ENCODE peak calls at places on chromosomes 6 and 20, in seven cellular contexts. One of them, this sample, is unnamed.

GRCh38 chr6:119626884-119627619 is 277.5 kb upstream of the MAN1A1 start:
- DNase-seq in AG09309: no peak
- DNase-seq in left lung: no peak
- DNase-seq in fibroblast of pulmonary artery: no peak
- DNase-seq in GM23248: peak
- DNase-seq in colonic mucosa: no peak
- DNase-seq in heart right ventricle: no peak
- DNase-seq in this sample: no peak

GRCh38 chr20:54221996-54222890 is 14.4 kb downstream of the PFDN4 start:
- DNase-seq in heart right ventricle: no peak
- DNase-seq in GM23248: peak
- DNase-seq in colonic mucosa: no peak
- DNase-seq in AG09309: no peak
- DNase-seq in left lung: no peak
- DNase-seq in fibroblast of pulmonary artery: no peak
- DNase-seq in this sample: no peak

GRCh38 chr20:61253264-61253639 is 1.2 kb downstream of the CDH4 start:
- DNase-seq in fibroblast of pulmonary artery: peak
- DNase-seq in AG09309: no peak
- DNase-seq in colonic mucosa: no peak
- DNase-seq in heart right ventricle: no peak
- DNase-seq in GM23248: peak
- DNase-seq in left lung: no peak
- DNase-seq in this sample: peak

GRCh38 chr20:6074145-6074561 is 20.3 kb upstream of the LRRN4 start:
- DNase-seq in AG09309: no peak
- DNase-seq in fibroblast of pulmonary artery: peak
- DNase-seq in colonic mucosa: no peak
- DNase-seq in left lung: no peak
- DNase-seq in heart right ventricle: peak
- DNase-seq in GM23248: no peak
- DNase-seq in this sample: peak

GRCh38 chr6:110813813-110814487 is 1.3 kb downstream of the CDK19 start:
- DNase-seq in GM23248: no peak
- DNase-seq in colonic mucosa: peak
- DNase-seq in AG09309: no peak
- DNase-seq in fibroblast of pulmonary artery: no peak
- DNase-seq in heart right ventricle: no peak
- DNase-seq in left lung: no peak
- DNase-seq in this sample: no peak

GRCh38 chr20:44057698-44058675 is 129.0 kb downstream of the JPH2 start:
- DNase-seq in AG09309: peak
- DNase-seq in colonic mucosa: no peak
- DNase-seq in left lung: no peak
- DNase-seq in GM23248: peak
- DNase-seq in fibroblast of pulmonary artery: peak
- DNase-seq in heart right ventricle: no peak
- DNase-seq in this sample: no peak

GRCh38 chr20:49387606-49387939 is 94.9 kb downstream of the KCNB1 start:
- DNase-seq in heart right ventricle: no peak
- DNase-seq in GM23248: no peak
- DNase-seq in fibroblast of pulmonary artery: no peak
- DNase-seq in colonic mucosa: no peak
- DNase-seq in AG09309: no peak
- DNase-seq in left lung: no peak
- DNase-seq in this sample: no peak

GRCh38 chr6:40308533-40309306 is 278.4 kb downstream of the LRFN2 start:
- DNase-seq in left lung: peak
- DNase-seq in heart right ventricle: peak
- DNase-seq in AG09309: no peak
- DNase-seq in colonic mucosa: peak
- DNase-seq in fibroblast of pulmonary artery: peak
- DNase-seq in GM23248: peak
- DNase-seq in this sample: peak

GRCh38 chr20:46117704-46118467 is at the start of gene CD40:
- DNase-seq in heart right ventricle: peak
- DNase-seq in fibroblast of pulmonary artery: peak
- DNase-seq in left lung: peak
- DNase-seq in colonic mucosa: peak
- DNase-seq in AG09309: no peak
- DNase-seq in GM23248: peak
- DNase-seq in this sample: peak

GRCh38 chr6:160793652-160794051 is 91.6 kb downstream of the PLG start:
- DNase-seq in heart right ventricle: no peak
- DNase-seq in AG09309: no peak
- DNase-seq in left lung: no peak
- DNase-seq in fibroblast of pulmonary artery: no peak
- DNase-seq in colonic mucosa: no peak
- DNase-seq in GM23248: no peak
- DNase-seq in this sample: no peak

GRCh38 chr6:51472745-51473483 is 614.5 kb downstream of the PKHD1 start:
- DNase-seq in AG09309: no peak
- DNase-seq in left lung: no peak
- DNase-seq in colonic mucosa: peak
- DNase-seq in GM23248: no peak
- DNase-seq in heart right ventricle: no peak
- DNase-seq in fibroblast of pulmonary artery: no peak
- DNase-seq in this sample: no peak

GRCh38 chr6:101608724-101609123 is 215.2 kb downstream of the GRIK2 start:
- DNase-seq in heart right ventricle: no peak
- DNase-seq in left lung: no peak
- DNase-seq in GM23248: no peak
- DNase-seq in fibroblast of pulmonary artery: no peak
- DNase-seq in colonic mucosa: no peak
- DNase-seq in AG09309: no peak
- DNase-seq in this sample: no peak

GRCh38 chr6:34138924-34139323 is 7.0 kb downstream of the GRM4 start:
- DNase-seq in heart right ventricle: no peak
- DNase-seq in fibroblast of pulmonary artery: no peak
- DNase-seq in colonic mucosa: no peak
- DNase-seq in left lung: no peak
- DNase-seq in GM23248: no peak
- DNase-seq in AG09309: no peak
- DNase-seq in this sample: no peak

GRCh38 chr6:134621858-134622257 is 303.9 kb upstream of the SGK1 start:
- DNase-seq in colonic mucosa: no peak
- DNase-seq in fibroblast of pulmonary artery: no peak
- DNase-seq in AG09309: no peak
- DNase-seq in left lung: no peak
- DNase-seq in heart right ventricle: no peak
- DNase-seq in GM23248: peak
- DNase-seq in this sample: no peak

GRCh38 chr6:52975580-52975979 is 19.5 kb downstream of the GSTA4 start:
- DNase-seq in fibroblast of pulmonary artery: no peak
- DNase-seq in left lung: no peak
- DNase-seq in GM23248: peak
- DNase-seq in colonic mucosa: no peak
- DNase-seq in AG09309: peak
- DNase-seq in heart right ventricle: no peak
- DNase-seq in this sample: peak

GRCh38 chr6:136403166-136403980 is 113.7 kb upstream of the BCLAF1 start:
- DNase-seq in colonic mucosa: no peak
- DNase-seq in fibroblast of pulmonary artery: peak
- DNase-seq in heart right ventricle: no peak
- DNase-seq in GM23248: peak
- DNase-seq in AG09309: peak
- DNase-seq in left lung: no peak
- DNase-seq in this sample: peak

GRCh38 chr6:160730911-160731310 is 28.9 kb downstream of the PLG start:
- DNase-seq in colonic mucosa: no peak
- DNase-seq in GM23248: peak
- DNase-seq in heart right ventricle: no peak
- DNase-seq in AG09309: no peak
- DNase-seq in fibroblast of pulmonary artery: no peak
- DNase-seq in left lung: no peak
- DNase-seq in this sample: peak

DNA sequence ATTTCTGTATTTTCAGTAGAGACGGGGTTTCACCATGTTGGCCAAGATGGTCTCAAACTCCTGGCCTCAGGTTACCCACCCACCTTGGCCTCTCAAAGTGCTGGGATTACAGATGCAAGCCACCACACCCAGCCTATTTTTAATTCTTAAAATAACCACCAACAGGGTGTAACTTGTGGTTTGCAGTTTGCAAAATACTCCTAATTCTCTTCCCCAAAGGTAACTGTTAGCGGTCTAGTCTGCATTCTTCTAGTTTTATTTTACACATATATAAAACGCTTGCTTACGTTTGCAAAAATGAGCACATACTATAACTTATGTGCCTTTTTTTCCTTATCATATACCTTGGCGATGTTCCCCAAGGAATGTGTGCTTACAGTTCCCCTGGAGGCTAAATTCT is 25.6 kb upstream of the CHMP4B start:
- DNase-seq in colonic mucosa: no peak
- DNase-seq in fibroblast of pulmonary artery: no peak
- DNase-seq in heart right ventricle: no peak
- DNase-seq in GM23248: no peak
- DNase-seq in AG09309: no peak
- DNase-seq in left lung: no peak
- DNase-seq in this sample: no peak
- H3K4me3 ChIP-seq in colonic mucosa: no peak
- H3K4me3 ChIP-seq in fibroblast of pulmonary artery: no peak
- H3K4me3 ChIP-seq in heart right ventricle: no peak
- H3K4me3 ChIP-seq in GM23248: no peak
- H3K4me3 ChIP-seq in AG09309: no peak
- H3K4me3 ChIP-seq in left lung: no peak
- H3K4me3 ChIP-seq in this sample: no peak

GRCh38 chr6:7201732-7202541 is 94.2 kb downstream of the RREB1 start:
- DNase-seq in left lung: peak
- DNase-seq in GM23248: no peak
- DNase-seq in heart right ventricle: peak
- DNase-seq in fibroblast of pulmonary artery: no peak
- DNase-seq in colonic mucosa: peak
- DNase-seq in AG09309: no peak
- DNase-seq in this sample: no peak

GRCh38 chr6:7198833-7199800 is 91.4 kb downstream of the RREB1 start:
- DNase-seq in AG09309: no peak
- DNase-seq in fibroblast of pulmonary artery: no peak
- DNase-seq in left lung: no peak
- DNase-seq in heart right ventricle: no peak
- DNase-seq in GM23248: no peak
- DNase-seq in colonic mucosa: no peak
- DNase-seq in this sample: no peak

GRCh38 chr6:7197752-7198151 is 90.0 kb downstream of the RREB1 start:
- DNase-seq in AG09309: no peak
- DNase-seq in left lung: no peak
- DNase-seq in GM23248: no peak
- DNase-seq in colonic mucosa: no peak
- DNase-seq in fibroblast of pulmonary artery: no peak
- DNase-seq in heart right ventricle: no peak
- DNase-seq in this sample: no peak

GRCh38 chr6:7201444-7201731 is 93.6 kb downstream of the RREB1 start:
- DNase-seq in left lung: no peak
- DNase-seq in fibroblast of pulmonary artery: no peak
- DNase-seq in colonic mucosa: no peak
- DNase-seq in GM23248: no peak
- DNase-seq in heart right ventricle: no peak
- DNase-seq in AG09309: no peak
- DNase-seq in this sample: no peak

GRCh38 chr6:7200598-7201443 is 93.1 kb downstream of the RREB1 start:
- DNase-seq in AG09309: no peak
- DNase-seq in left lung: peak
- DNase-seq in colonic mucosa: peak
- DNase-seq in fibroblast of pulmonary artery: no peak
- DNase-seq in heart right ventricle: no peak
- DNase-seq in GM23248: no peak
- DNase-seq in this sample: no peak
- H3K4me3 ChIP-seq in AG09309: no peak
- H3K4me3 ChIP-seq in left lung: no peak
- H3K4me3 ChIP-seq in colonic mucosa: no peak
- H3K4me3 ChIP-seq in fibroblast of pulmonary artery: no peak
- H3K4me3 ChIP-seq in heart right ventricle: no peak
- H3K4me3 ChIP-seq in GM23248: no peak
- H3K4me3 ChIP-seq in this sample: no peak

GRCh38 chr6:16174368-16175078 is 45.6 kb downstream of the MYLIP start:
- DNase-seq in left lung: no peak
- DNase-seq in heart right ventricle: no peak
- DNase-seq in AG09309: no peak
- DNase-seq in colonic mucosa: peak
- DNase-seq in fibroblast of pulmonary artery: no peak
- DNase-seq in GM23248: no peak
- DNase-seq in this sample: no peak
- H3K4me3 ChIP-seq in left lung: no peak
- H3K4me3 ChIP-seq in heart right ventricle: no peak
- H3K4me3 ChIP-seq in AG09309: no peak
- H3K4me3 ChIP-seq in colonic mucosa: no peak
- H3K4me3 ChIP-seq in fibroblast of pulmonary artery: no peak
- H3K4me3 ChIP-seq in GM23248: no peak
- H3K4me3 ChIP-seq in this sample: no peak

GRCh38 chr6:70708448-70708847 is 40.8 kb downstream of the SMAP1 start:
- DNase-seq in left lung: no peak
- DNase-seq in AG09309: no peak
- DNase-seq in heart right ventricle: no peak
- DNase-seq in fibroblast of pulmonary artery: no peak
- DNase-seq in GM23248: no peak
- DNase-seq in colonic mucosa: no peak
- DNase-seq in this sample: no peak
- H3K4me3 ChIP-seq in left lung: no peak
- H3K4me3 ChIP-seq in AG09309: no peak
- H3K4me3 ChIP-seq in heart right ventricle: no peak
- H3K4me3 ChIP-seq in fibroblast of pulmonary artery: no peak
- H3K4me3 ChIP-seq in GM23248: no peak
- H3K4me3 ChIP-seq in colonic mucosa: no peak
- H3K4me3 ChIP-seq in this sample: no peak

GRCh38 chr6:46635462-46635861 is 17.2 kb downstream of the CYP39A1 start:
- DNase-seq in colonic mucosa: no peak
- DNase-seq in fibroblast of pulmonary artery: no peak
- DNase-seq in GM23248: no peak
- DNase-seq in AG09309: no peak
- DNase-seq in heart right ventricle: no peak
- DNase-seq in left lung: no peak
- DNase-seq in this sample: no peak
- H3K4me3 ChIP-seq in colonic mucosa: no peak
- H3K4me3 ChIP-seq in fibroblast of pulmonary artery: no peak
- H3K4me3 ChIP-seq in GM23248: no peak
- H3K4me3 ChIP-seq in AG09309: no peak
- H3K4me3 ChIP-seq in heart right ventricle: no peak
- H3K4me3 ChIP-seq in left lung: no peak
- H3K4me3 ChIP-seq in this sample: no peak

DNA sequence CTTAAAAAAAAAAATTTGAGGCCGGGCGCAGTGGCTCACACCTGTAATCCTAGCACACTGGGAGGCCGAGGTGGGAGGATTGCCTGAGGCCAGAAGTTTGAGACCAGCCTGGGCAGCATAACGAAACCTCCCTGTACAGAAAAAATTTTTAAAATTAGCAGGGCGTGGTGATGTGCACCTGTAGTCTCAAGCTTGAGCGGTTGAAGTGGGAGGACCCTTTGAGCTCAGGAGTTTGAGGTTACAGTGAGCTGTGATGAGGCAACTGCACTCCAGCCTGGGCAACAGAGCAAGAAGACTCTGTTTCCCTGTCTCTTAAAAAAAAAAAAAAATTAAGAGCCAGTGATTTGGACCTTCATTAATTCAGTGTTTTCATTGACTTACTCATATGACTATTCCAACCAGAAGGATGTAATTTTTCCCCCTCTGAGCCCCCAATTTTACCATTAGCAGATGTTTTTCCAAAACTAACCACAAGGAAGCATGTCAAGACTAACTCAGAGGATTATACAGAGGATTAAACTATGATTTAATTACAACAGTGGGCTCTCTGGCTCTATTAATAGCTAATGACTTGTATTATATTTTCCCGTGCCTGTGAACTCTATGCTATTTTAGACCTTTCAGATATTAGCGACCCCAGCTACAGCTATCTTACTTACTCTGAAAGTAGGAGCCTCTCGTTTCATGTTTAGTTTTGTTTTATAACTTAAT is 75.1 kb downstream of the ARID1B start:
- DNase-seq in colonic mucosa: no peak
- DNase-seq in AG09309: no peak
- DNase-seq in heart right ventricle: no peak
- DNase-seq in GM23248: no peak
- DNase-seq in left lung: no peak
- DNase-seq in fibroblast of pulmonary artery: no peak
- DNase-seq in this sample: no peak
- H3K4me3 ChIP-seq in colonic mucosa: no peak
- H3K4me3 ChIP-seq in AG09309: no peak
- H3K4me3 ChIP-seq in heart right ventricle: no peak
- H3K4me3 ChIP-seq in GM23248: no peak
- H3K4me3 ChIP-seq in left lung: no peak
- H3K4me3 ChIP-seq in fibroblast of pulmonary artery: no peak
- H3K4me3 ChIP-seq in this sample: no peak

This sample was measured in A673.